ENCODE peak calls at places on chromosomes 3 and 15, in four cellular contexts. One of them, this sample, is unnamed.

GRCh38 chr3:111857474-111857873 is 1.6 kb upstream of the PHLDB2 start:
- DNase-seq in lower leg skin: no peak
- DNase-seq in GM23338: no peak
- DNase-seq in mucosa of descending colon: no peak
- DNase-seq in this sample: no peak

GRCh38 chr3:21752749-21753347 is 1.8 kb upstream of the ZNF385D start:
- DNase-seq in GM23338: peak; percentile 80
- DNase-seq in mucosa of descending colon: no peak
- DNase-seq in lower leg skin: no peak
- DNase-seq in this sample: no peak

GRCh38 chr3:137217733-137218132 is 259.9 kb downstream of the IL20RB start:
- DNase-seq in lower leg skin: no peak
- DNase-seq in GM23338: peak; percentile 78
- DNase-seq in mucosa of descending colon: no peak
- DNase-seq in this sample: no peak

GRCh38 chr15:92906038-92906437 is 5.9 kb downstream of the CHD2 start:
- DNase-seq in mucosa of descending colon: no peak
- DNase-seq in lower leg skin: no peak
- DNase-seq in GM23338: no peak
- DNase-seq in this sample: no peak

GRCh38 chr15:33215941-33216872 is 21.7 kb upstream of the FMN1 start:
- DNase-seq in mucosa of descending colon: no peak
- DNase-seq in lower leg skin: no peak
- DNase-seq in GM23338: peak; percentile 73
- DNase-seq in this sample: no peak

GRCh38 chr15:51793521-51793920 is 35.9 kb upstream of the TMOD3 start:
- DNase-seq in mucosa of descending colon: no peak
- DNase-seq in GM23338: no peak
- DNase-seq in lower leg skin: no peak
- DNase-seq in this sample: no peak

GRCh38 chr15:31238906-31239305 is 87.7 kb upstream of the KLF13 start:
- DNase-seq in mucosa of descending colon: peak; percentile 21
- DNase-seq in GM23338: no peak
- DNase-seq in lower leg skin: no peak
- DNase-seq in this sample: no peak

GRCh38 chr3:66083096-66083960 is 44.6 kb upstream of the MAGI1 start:
- DNase-seq in GM23338: no peak
- DNase-seq in mucosa of descending colon: no peak
- DNase-seq in lower leg skin: no peak
- DNase-seq in this sample: no peak

GRCh38 chr3:45253316-45253715 is 27.2 kb upstream of the TMEM158 start:
- DNase-seq in mucosa of descending colon: no peak
- DNase-seq in lower leg skin: no peak
- DNase-seq in GM23338: no peak
- DNase-seq in this sample: no peak

GRCh38 chr3:161409858-161410257 is 38.5 kb upstream of the SPTSSB start:
- DNase-seq in GM23338: no peak
- DNase-seq in lower leg skin: no peak
- DNase-seq in mucosa of descending colon: no peak
- DNase-seq in this sample: no peak

GRCh38 chr3:51715231-51716058 is 8.6 kb downstream of the GRM2 start:
- DNase-seq in GM23338: no peak
- DNase-seq in mucosa of descending colon: no peak
- DNase-seq in lower leg skin: peak; percentile 79
- DNase-seq in this sample: no peak

GRCh38 chr15:30877070-30877469 is 26.6 kb upstream of the FAN1 start:
- DNase-seq in lower leg skin: no peak
- DNase-seq in mucosa of descending colon: no peak
- DNase-seq in GM23338: no peak
- DNase-seq in this sample: no peak

GRCh38 chr3:134754768-134755559 is 40.1 kb upstream of the EPHB1 start:
- DNase-seq in lower leg skin: no peak
- DNase-seq in GM23338: peak; percentile 76
- DNase-seq in mucosa of descending colon: peak; percentile 31
- DNase-seq in this sample: no peak

GRCh38 chr15:38531509-38531908 is 33.1 kb downstream of the RASGRP1 start:
- DNase-seq in GM23338: no peak
- DNase-seq in mucosa of descending colon: no peak
- DNase-seq in lower leg skin: no peak
- DNase-seq in this sample: no peak

GRCh38 chr3:5153074-5153473 is 31.0 kb downstream of the ARL8B start:
- DNase-seq in lower leg skin: no peak
- DNase-seq in GM23338: no peak
- DNase-seq in mucosa of descending colon: no peak
- DNase-seq in this sample: no peak

GRCh38 chr3:127590282-127590592 is 296 bp downstream of the TPRA1 start:
- DNase-seq in GM23338: peak; percentile 45
- DNase-seq in lower leg skin: no peak
- DNase-seq in mucosa of descending colon: no peak
- DNase-seq in this sample: no peak

GRCh38 chr3:127588675-127589577 is 1.6 kb downstream of the TPRA1 start:
- DNase-seq in GM23338: no peak
- DNase-seq in mucosa of descending colon: no peak
- DNase-seq in lower leg skin: no peak
- DNase-seq in this sample: no peak

GRCh38 chr3:127589600-127590281 is 792 bp downstream of the TPRA1 start:
- DNase-seq in GM23338: no peak
- DNase-seq in lower leg skin: peak; percentile 91
- DNase-seq in mucosa of descending colon: peak; percentile 71
- DNase-seq in this sample: no peak

GRCh38 chr3:127593187-127593586 is 2.7 kb upstream of the TPRA1 start:
- DNase-seq in lower leg skin: no peak
- DNase-seq in GM23338: no peak
- DNase-seq in mucosa of descending colon: no peak
- DNase-seq in this sample: no peak

DNA sequence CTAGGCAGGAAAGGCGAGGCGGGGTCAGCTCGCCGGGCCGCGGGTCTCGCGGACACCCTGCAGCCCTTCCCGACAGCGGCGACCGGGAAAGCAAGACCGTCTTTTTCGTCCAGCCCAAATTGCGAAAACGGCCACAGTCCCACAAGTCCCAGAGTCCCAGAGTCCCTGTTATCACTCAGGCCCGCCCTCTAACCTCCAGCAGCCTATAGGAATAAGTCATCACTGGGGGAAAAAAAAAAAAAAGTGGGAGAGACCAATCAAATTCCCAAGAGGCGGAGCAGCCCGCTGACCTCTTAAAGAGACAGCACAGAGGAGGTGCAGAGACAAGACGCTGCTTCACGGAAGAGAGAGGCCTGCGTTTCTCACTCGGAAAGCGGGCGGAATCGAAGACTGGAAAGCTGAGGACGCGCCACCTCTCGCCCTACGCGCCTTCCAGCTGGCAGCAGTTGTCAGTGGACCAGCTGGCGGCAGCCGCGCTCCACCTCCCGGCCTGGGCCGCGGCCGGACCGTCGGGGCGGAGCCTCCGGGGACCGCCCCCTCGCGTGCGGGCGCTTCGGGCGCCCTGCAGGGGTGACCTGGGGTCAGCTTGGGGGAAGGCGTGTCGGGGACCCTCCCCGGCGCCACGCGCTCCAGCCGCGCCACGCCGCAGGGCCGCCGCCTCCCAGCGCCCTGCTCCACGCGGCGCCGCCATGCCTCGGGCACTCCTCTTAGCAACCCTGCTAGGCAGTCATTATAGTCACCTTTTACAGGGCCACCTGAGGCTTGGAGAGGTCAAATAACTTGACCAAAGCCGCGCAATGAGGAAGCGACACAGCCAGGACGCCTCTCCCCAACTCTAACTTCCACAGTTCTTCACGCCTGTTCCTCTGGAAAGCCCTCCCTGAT is at the start of gene TPRA1:
- DNase-seq in mucosa of descending colon: peak; percentile 90
- DNase-seq in GM23338: peak; percentile 98
- DNase-seq in lower leg skin: peak; percentile 96
- DNase-seq in this sample: peak; percentile 46
- TF ChIP-seq CTCF in mucosa of descending colon: peak; percentile 18
- TF ChIP-seq CTCF in GM23338: no peak
- TF ChIP-seq CTCF in lower leg skin: no peak
- TF ChIP-seq CTCF in this sample: no peak

DNA sequence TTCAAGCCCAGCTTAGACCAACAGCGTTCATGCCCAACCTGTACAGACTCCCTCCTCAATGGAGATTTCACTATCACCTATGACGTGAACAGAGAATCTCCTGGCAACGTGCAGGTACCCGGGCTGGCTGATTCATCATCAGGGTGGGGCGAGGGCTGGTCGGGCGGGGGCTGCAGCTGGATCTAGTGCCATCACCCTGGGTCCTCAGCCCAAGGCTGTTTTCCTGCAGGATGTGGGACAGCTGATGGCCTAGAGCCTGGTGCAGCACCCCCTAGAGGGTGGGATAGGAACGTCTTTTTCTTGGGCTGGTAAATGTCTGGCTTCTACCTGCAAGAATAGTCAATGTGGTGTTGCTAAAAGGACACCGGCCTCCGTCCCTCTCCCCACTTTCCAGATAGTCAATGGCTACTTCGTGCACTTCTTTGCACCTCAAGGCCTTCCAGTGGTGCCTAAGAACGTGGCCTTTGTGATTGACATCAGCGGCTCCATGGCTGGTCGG is 4.4 kb downstream of the ITIH3 start:
- DNase-seq in lower leg skin: no peak
- DNase-seq in mucosa of descending colon: no peak
- DNase-seq in GM23338: peak; percentile 82
- DNase-seq in this sample: no peak
- TF ChIP-seq CTCF in lower leg skin: no peak
- TF ChIP-seq CTCF in mucosa of descending colon: peak; percentile 45
- TF ChIP-seq CTCF in GM23338: peak; percentile 77
- TF ChIP-seq CTCF in this sample: no peak

GRCh38 chr3:123375014-123375940 is 73.6 kb downstream of the ADCY5 start:
- DNase-seq in mucosa of descending colon: no peak
- DNase-seq in GM23338: peak; percentile 72
- DNase-seq in lower leg skin: no peak
- DNase-seq in this sample: no peak
- TF ChIP-seq CTCF in mucosa of descending colon: no peak
- TF ChIP-seq CTCF in GM23338: peak; percentile 43
- TF ChIP-seq CTCF in lower leg skin: no peak
- TF ChIP-seq CTCF in this sample: no peak

GRCh38 chr3:16516695-16517481 is 3.4 kb upstream of the RFTN1 start:
- DNase-seq in mucosa of descending colon: no peak
- DNase-seq in GM23338: peak; percentile 70
- DNase-seq in lower leg skin: no peak
- DNase-seq in this sample: no peak
- TF ChIP-seq CTCF in mucosa of descending colon: no peak
- TF ChIP-seq CTCF in GM23338: peak; percentile 60
- TF ChIP-seq CTCF in lower leg skin: no peak
- TF ChIP-seq CTCF in this sample: no peak

GRCh38 chr3:31981206-31982181 is at the start of the genes OSBPL10 and ZNF860:
- DNase-seq in mucosa of descending colon: peak; percentile 92
- DNase-seq in lower leg skin: peak; percentile 96
- DNase-seq in GM23338: peak; percentile 83
- DNase-seq in this sample: peak; percentile 55
- TF ChIP-seq CTCF in mucosa of descending colon: no peak
- TF ChIP-seq CTCF in lower leg skin: no peak
- TF ChIP-seq CTCF in GM23338: no peak
- TF ChIP-seq CTCF in this sample: no peak

GRCh38 chr3:15815696-15816095 is 17.9 kb upstream of the ANKRD28 start:
- DNase-seq in GM23338: no peak
- DNase-seq in mucosa of descending colon: no peak
- DNase-seq in lower leg skin: no peak
- DNase-seq in this sample: no peak

GRCh38 chr3:15810702-15811101 is 12.9 kb upstream of the ANKRD28 start:
- DNase-seq in GM23338: no peak
- DNase-seq in mucosa of descending colon: no peak
- DNase-seq in lower leg skin: no peak
- DNase-seq in this sample: no peak

GRCh38 chr3:15808679-15809078 is 10.9 kb upstream of the ANKRD28 start:
- DNase-seq in mucosa of descending colon: no peak
- DNase-seq in GM23338: no peak
- DNase-seq in lower leg skin: no peak
- DNase-seq in this sample: no peak

GRCh38 chr3:15809313-15809712 is 11.5 kb upstream of the ANKRD28 start:
- DNase-seq in mucosa of descending colon: no peak
- DNase-seq in lower leg skin: no peak
- DNase-seq in GM23338: no peak
- DNase-seq in this sample: no peak

DNA sequence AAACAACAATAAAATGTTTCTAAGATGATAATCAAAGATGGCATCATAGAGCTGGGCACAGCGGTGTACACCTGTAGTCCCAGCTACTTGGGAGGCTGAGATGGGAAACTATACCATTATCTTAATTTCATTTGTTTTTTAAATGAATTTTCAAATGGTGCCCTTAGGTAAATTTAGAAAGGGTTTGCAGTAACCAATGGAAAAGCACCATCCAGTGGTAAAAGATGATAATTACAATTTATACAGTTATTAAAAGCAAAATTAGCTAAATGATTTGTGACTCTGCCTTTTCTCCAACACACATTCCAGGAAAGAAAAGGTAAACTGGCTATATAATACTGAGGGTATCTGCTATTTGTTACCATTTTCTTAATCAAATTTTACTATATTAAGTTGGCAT is 14.4 kb upstream of the ANKRD28 start:
- DNase-seq in lower leg skin: no peak
- DNase-seq in mucosa of descending colon: no peak
- DNase-seq in GM23338: peak; percentile 27
- DNase-seq in this sample: no peak
- TF ChIP-seq CTCF in lower leg skin: no peak
- TF ChIP-seq CTCF in mucosa of descending colon: no peak
- TF ChIP-seq CTCF in GM23338: peak; percentile 58
- TF ChIP-seq CTCF in this sample: no peak

This sample was measured in omental fat pad.